ENCODE peak calls at places on chromosomes 12 and 14, in seven cellular contexts. T is right lobe of liver; R is heart right ventricle; Y is naive thymus-derived CD4-positive, alpha-beta T cell; U is colonic mucosa; C is aorta; W is prostate gland. A is an unnamed sample.

GRCh38 chr12:131009595-131010270 is 56.0 kb downstream of the ADGRD1 start:
- DNase-seq in T (no peak), R (no peak), Y (no peak), U (no peak), C (no peak), W (no peak), A (no peak)

GRCh38 chr14:101705733-101706508 is 55.6 kb upstream of the PPP2R5C start:
- DNase-seq in T (peak; percentile 77), R (peak; percentile 59), Y (peak; percentile 54), U (peak; percentile 57), C (no peak), W (no peak), A (peak; percentile 73)

GRCh38 chr12:39426636-39427245 is 16.2 kb downstream of the KIF21A start:
- DNase-seq in T (no peak), R (no peak), Y (no peak), U (no peak), C (no peak), W (no peak), A (no peak)

GRCh38 chr12:89901906-89902648 is 193.4 kb upstream of the ATP2B1 start:
- DNase-seq in T (no peak), R (no peak), Y (no peak), U (no peak), C (no peak), W (no peak), A (no peak)

GRCh38 chr14:49879683-49880204 is 13.1 kb upstream of the ARF6 start:
- DNase-seq in T (no peak), R (peak; percentile 30), Y (no peak), U (peak; percentile 68), C (no peak), W (no peak), A (no peak)

GRCh38 chr14:39034481-39035296 is 68.3 kb downstream of the SEC23A start:
- DNase-seq in T (no peak), R (no peak), Y (no peak), U (no peak), C (no peak), W (no peak), A (no peak)

GRCh38 chr12:116916122-116916521 is 5.4 kb downstream of the FBXW8 start:
- DNase-seq in T (no peak), R (no peak), Y (no peak), U (no peak), C (no peak), W (no peak), A (no peak)

GRCh38 chr14:37587438-37587837 is 7.6 kb downstream of the FOXA1 start:
- DNase-seq in T (no peak), R (no peak), Y (no peak), U (no peak), C (no peak), W (no peak), A (no peak)

GRCh38 chr12:96434107-96434506 is 33.9 kb upstream of the CDK17 start:
- DNase-seq in T (no peak), R (no peak), Y (peak; percentile 10), U (peak; percentile 35), C (no peak), W (no peak), A (no peak)

GRCh38 chr14:100871234-100872186 is 32.0 kb downstream of the RTL1 start:
- DNase-seq in T (no peak), R (no peak), Y (no peak), U (no peak), C (peak; percentile 48), W (no peak), A (peak; percentile 6)

GRCh38 chr12:48973531-48973930 is 2.0 kb upstream of the WNT10B start:
- DNase-seq in T (no peak), R (no peak), Y (no peak), U (no peak), C (peak; percentile 89), W (no peak), A (peak; percentile 65)

GRCh38 chr12:128811806-128812205 is 12.0 kb downstream of the SLC15A4 start:
- DNase-seq in T (no peak), R (no peak), Y (no peak), U (no peak), C (no peak), W (no peak), A (no peak)

GRCh38 chr14:61145258-61145902 is 135.8 kb downstream of the TMEM30B start:
- DNase-seq in T (no peak), R (peak; percentile 17), Y (no peak), U (no peak), C (no peak), W (peak; percentile 54), A (no peak)

GRCh38 chr12:84738481-84738972 is 174.1 kb downstream of the SLC6A15 start:
- DNase-seq in T (no peak), R (no peak), Y (no peak), U (no peak), C (no peak), W (no peak), A (no peak)

GRCh38 chr12:92624236-92624635 is 78.6 kb upstream of the PLEKHG7 start:
- DNase-seq in T (no peak), R (no peak), Y (no peak), U (no peak), C (no peak), W (no peak), A (no peak)

GRCh38 chr14:90536092-90536491 is 139.3 kb downstream of the CALM1 start:
- DNase-seq in T (no peak), R (peak; percentile 75), Y (no peak), U (no peak), C (no peak), W (no peak), A (peak; percentile 57)

GRCh38 chr14:33057585-33057984 is 118.9 kb downstream of the NPAS3 start:
- DNase-seq in T (no peak), R (no peak), Y (no peak), U (no peak), C (no peak), W (no peak), A (no peak)

DNA sequence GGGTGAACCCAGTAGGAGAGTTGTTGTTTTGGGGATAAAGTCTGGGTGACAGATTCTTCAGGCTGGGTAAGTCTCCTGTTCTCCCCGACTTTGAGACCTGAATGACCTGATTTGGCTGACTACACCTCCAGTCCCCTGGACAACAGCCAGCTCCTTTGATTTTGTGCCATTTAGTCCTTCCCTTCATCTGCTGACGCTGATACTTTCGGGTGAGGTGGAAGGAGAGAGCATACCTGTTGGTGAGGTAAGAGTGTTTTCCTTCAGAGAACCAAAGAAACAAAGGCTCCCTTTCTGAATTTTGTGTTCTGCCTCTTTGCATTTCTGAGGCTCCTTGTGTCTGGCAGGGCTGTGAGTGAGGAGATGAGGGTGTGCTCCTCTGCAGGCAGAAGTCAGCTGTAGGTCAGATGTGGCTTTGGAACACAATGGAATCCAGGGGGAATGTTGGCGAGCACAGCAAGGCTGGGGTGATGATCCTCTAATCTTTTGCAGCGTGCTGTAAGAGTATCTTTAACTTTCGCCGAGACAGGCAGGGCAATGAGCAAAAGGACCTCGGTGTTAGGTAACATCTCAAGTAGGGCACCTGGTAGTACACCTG is 12.1 kb downstream of the ETV6 start:
- DNase-seq in T (no peak), R (no peak), Y (no peak), U (no peak), C (no peak), W (no peak), A (no peak)
- H3K4me1 ChIP-seq in T (no peaks in the 10 kb centered on the region), R (peaks cover 96% of the 10 kb centered on the region), Y (peaks cover 7% of the 10 kb centered on the region), U (no peaks in the 10 kb centered on the region), C (peaks cover 15% of the 10 kb centered on the region), W (peaks cover 3% of the 10 kb centered on the region), A (peaks cover 95% of the 10 kb centered on the region)

DNA sequence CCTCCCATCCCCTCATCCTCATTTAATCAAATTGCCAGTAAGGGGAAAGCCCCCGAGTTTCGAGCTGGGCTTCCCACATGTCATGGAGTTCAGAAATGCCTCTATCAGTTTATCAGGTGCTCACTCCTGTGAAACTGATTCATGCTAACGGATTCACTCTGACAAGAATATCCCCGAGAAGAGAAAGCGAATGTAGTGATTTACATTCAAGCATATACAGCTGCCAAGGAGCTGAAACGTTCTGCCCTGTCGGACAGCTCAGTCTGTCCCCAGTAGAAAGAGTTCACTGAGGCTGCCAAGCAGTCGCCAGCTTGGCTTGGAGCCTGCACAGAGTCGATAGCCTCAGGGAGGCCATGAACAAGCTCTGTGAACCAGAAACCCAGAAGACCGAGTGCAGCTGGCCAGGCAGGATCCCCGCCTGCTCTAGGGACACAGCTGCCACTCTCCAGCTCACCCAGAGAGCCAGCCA is 88.4 kb downstream of the TMCC3 start:
- DNase-seq in T (peak; percentile 86), R (peak; percentile 11), Y (no peak), U (no peak), C (no peak), W (peak; percentile 83), A (peak; percentile 59)
- H3K4me1 ChIP-seq in T (no peaks in the 10 kb centered on the region), R (no peaks in the 10 kb centered on the region), Y (no peaks in the 10 kb centered on the region), U (peaks cover 3% of the 10 kb centered on the region), C (no peaks in the 10 kb centered on the region), W (peaks cover 6% of the 10 kb centered on the region), A (no peaks in the 10 kb centered on the region)

GRCh38 chr12:15634010-15634676 is 155.0 kb downstream of the EPS8 start:
- DNase-seq in T (no peak), R (no peak), Y (no peak), U (no peak), C (no peak), W (no peak), A (no peak)

GRCh38 chr12:15629761-15630160 is 159.4 kb downstream of the EPS8 start:
- DNase-seq in T (no peak), R (no peak), Y (no peak), U (no peak), C (no peak), W (no peak), A (no peak)

GRCh38 chr12:15633201-15633600 is 156.0 kb downstream of the EPS8 start:
- DNase-seq in T (no peak), R (no peak), Y (no peak), U (no peak), C (no peak), W (no peak), A (no peak)

GRCh38 chr12:15631007-15631715 is 158.0 kb downstream of the EPS8 start:
- DNase-seq in T (no peak), R (no peak), Y (no peak), U (no peak), C (no peak), W (no peak), A (no peak)

GRCh38 chr12:15632708-15633107 is 156.5 kb downstream of the EPS8 start:
- DNase-seq in T (no peak), R (no peak), Y (no peak), U (no peak), C (no peak), W (no peak), A (no peak)
- H3K4me1 ChIP-seq in T (no peaks in the 10 kb centered on the region), R (peaks cover 63% of the 10 kb centered on the region), Y (no peaks in the 10 kb centered on the region), U (no peaks in the 10 kb centered on the region), C (peaks cover 4% of the 10 kb centered on the region), W (no peaks in the 10 kb centered on the region), A (peaks cover 41% of the 10 kb centered on the region)

GRCh38 chr14:35339761-35340406 is 47.7 kb downstream of the PSMA6 start:
- DNase-seq in T (peak; percentile 68), R (no peak), Y (no peak), U (no peak), C (no peak), W (no peak), A (no peak)

GRCh38 chr14:35340616-35341453 is 48.7 kb downstream of the PSMA6 start:
- DNase-seq in T (peak; percentile 60), R (no peak), Y (no peak), U (peak; percentile 63), C (peak; percentile 69), W (no peak), A (no peak)

GRCh38 chr14:35337074-35337556 is 44.9 kb downstream of the PSMA6 start:
- DNase-seq in T (no peak), R (no peak), Y (no peak), U (peak; percentile 83), C (no peak), W (no peak), A (no peak)

GRCh38 chr14:35337557-35338255 is 45.5 kb downstream of the PSMA6 start:
- DNase-seq in T (peak; percentile 67), R (no peak), Y (no peak), U (no peak), C (no peak), W (no peak), A (no peak)

GRCh38 chr14:35338731-35339405 is 46.7 kb downstream of the PSMA6 start:
- DNase-seq in T (no peak), R (no peak), Y (no peak), U (no peak), C (no peak), W (no peak), A (no peak)
- H3K4me1 ChIP-seq in T (peaks cover 2% of the 10 kb centered on the region), R (peaks cover 86% of the 10 kb centered on the region), Y (peaks cover 9% of the 10 kb centered on the region), U (peaks cover 44% of the 10 kb centered on the region), C (no peaks in the 10 kb centered on the region), W (peaks cover 17% of the 10 kb centered on the region), A (peaks cover 84% of the 10 kb centered on the region)